ENCODE peak calls at places on chromosome 19, in seven cellular contexts. One of them, this sample, is unnamed.

GRCh38 chr19:55698256-55698655 is 23.2 kb downstream of the EPN1 start:
- DNase-seq in IMR-90: no peak
- DNase-seq in kidney epithelial cell: no peak
- DNase-seq in ovary: no peak
- DNase-seq in fibroblast of lung: no peak
- DNase-seq in uterus: no peak
- DNase-seq in coronary artery: no peak
- DNase-seq in this sample: no peak

GRCh38 chr19:55255618-55256423 is 3.0 kb downstream of the PPP6R1 start:
- DNase-seq in IMR-90: peak
- DNase-seq in kidney epithelial cell: no peak
- DNase-seq in ovary: no peak
- DNase-seq in fibroblast of lung: peak
- DNase-seq in uterus: no peak
- DNase-seq in coronary artery: no peak
- DNase-seq in this sample: peak

GRCh38 chr19:46180701-46181385 is 32.8 kb downstream of the IGFL2 start:
- DNase-seq in IMR-90: peak
- DNase-seq in kidney epithelial cell: no peak
- DNase-seq in ovary: no peak
- DNase-seq in fibroblast of lung: peak
- DNase-seq in uterus: no peak
- DNase-seq in coronary artery: no peak
- DNase-seq in this sample: no peak

GRCh38 chr19:2613507-2614295 is 88.8 kb downstream of the GNG7 start:
- DNase-seq in IMR-90: peak
- DNase-seq in kidney epithelial cell: no peak
- DNase-seq in ovary: peak
- DNase-seq in fibroblast of lung: peak
- DNase-seq in uterus: no peak
- DNase-seq in coronary artery: peak
- DNase-seq in this sample: peak

GRCh38 chr19:46486358-46486757 is 9.3 kb downstream of the PNMA8B start:
- DNase-seq in IMR-90: no peak
- DNase-seq in kidney epithelial cell: no peak
- DNase-seq in ovary: no peak
- DNase-seq in fibroblast of lung: no peak
- DNase-seq in uterus: no peak
- DNase-seq in coronary artery: no peak
- DNase-seq in this sample: no peak

GRCh38 chr19:5567360-5567970 is at the start of gene TINCR:
- DNase-seq in IMR-90: no peak
- DNase-seq in kidney epithelial cell: no peak
- DNase-seq in ovary: no peak
- DNase-seq in fibroblast of lung: no peak
- DNase-seq in uterus: no peak
- DNase-seq in coronary artery: no peak
- DNase-seq in this sample: no peak

GRCh38 chr19:31139871-31140505 is 209.2 kb downstream of the TSHZ3 start:
- DNase-seq in IMR-90: peak
- DNase-seq in kidney epithelial cell: peak
- DNase-seq in ovary: no peak
- DNase-seq in fibroblast of lung: peak
- DNase-seq in uterus: no peak
- DNase-seq in coronary artery: no peak
- DNase-seq in this sample: no peak

GRCh38 chr19:38194061-38194701 is 29.8 kb downstream of the DPF1 start:
- DNase-seq in IMR-90: no peak
- DNase-seq in kidney epithelial cell: no peak
- DNase-seq in ovary: no peak
- DNase-seq in fibroblast of lung: no peak
- DNase-seq in uterus: no peak
- DNase-seq in coronary artery: no peak
- DNase-seq in this sample: no peak

GRCh38 chr19:33064117-33064777 is 441 bp downstream of the RHPN2 start:
- DNase-seq in IMR-90: no peak
- DNase-seq in kidney epithelial cell: no peak
- DNase-seq in ovary: peak
- DNase-seq in fibroblast of lung: peak
- DNase-seq in uterus: no peak
- DNase-seq in coronary artery: no peak
- DNase-seq in this sample: peak

GRCh38 chr19:6324757-6325156 is 8.7 kb downstream of the ACER1 start:
- DNase-seq in IMR-90: no peak
- DNase-seq in kidney epithelial cell: no peak
- DNase-seq in ovary: no peak
- DNase-seq in fibroblast of lung: no peak
- DNase-seq in uterus: no peak
- DNase-seq in coronary artery: no peak
- DNase-seq in this sample: no peak

GRCh38 chr19:8635422-8635821 is 5.0 kb downstream of the NFILZ start:
- DNase-seq in IMR-90: peak
- DNase-seq in kidney epithelial cell: no peak
- DNase-seq in ovary: no peak
- DNase-seq in fibroblast of lung: peak
- DNase-seq in uterus: no peak
- DNase-seq in coronary artery: no peak
- DNase-seq in this sample: no peak

GRCh38 chr19:46990998-46991676 is 28.5 kb upstream of the NPAS1 start:
- DNase-seq in IMR-90: peak
- DNase-seq in kidney epithelial cell: no peak
- DNase-seq in ovary: peak
- DNase-seq in fibroblast of lung: peak
- DNase-seq in uterus: peak
- DNase-seq in coronary artery: peak
- DNase-seq in this sample: peak

GRCh38 chr19:18153555-18154134 is 682 bp downstream of the PIK3R2 start:
- DNase-seq in IMR-90: no peak
- DNase-seq in kidney epithelial cell: no peak
- DNase-seq in ovary: peak
- DNase-seq in fibroblast of lung: no peak
- DNase-seq in uterus: no peak
- DNase-seq in coronary artery: no peak
- DNase-seq in this sample: no peak

GRCh38 chr19:30360378-30361106 is 11.6 kb upstream of the ZNF536 start:
- DNase-seq in IMR-90: no peak
- DNase-seq in kidney epithelial cell: no peak
- DNase-seq in ovary: no peak
- DNase-seq in fibroblast of lung: no peak
- DNase-seq in uterus: no peak
- DNase-seq in coronary artery: no peak
- DNase-seq in this sample: no peak

GRCh38 chr19:46631481-46631880 is 4.5 kb downstream of the GNG8 start:
- DNase-seq in IMR-90: peak
- DNase-seq in kidney epithelial cell: no peak
- DNase-seq in ovary: no peak
- DNase-seq in fibroblast of lung: peak
- DNase-seq in uterus: peak
- DNase-seq in coronary artery: no peak
- DNase-seq in this sample: no peak

GRCh38 chr19:2766594-2767372 is 16.3 kb downstream of the SGTA start:
- DNase-seq in IMR-90: no peak
- DNase-seq in kidney epithelial cell: no peak
- DNase-seq in ovary: no peak
- DNase-seq in fibroblast of lung: no peak
- DNase-seq in uterus: no peak
- DNase-seq in coronary artery: no peak
- DNase-seq in this sample: no peak

GRCh38 chr19:42203700-42204099 is 13.8 kb downstream of the DEDD2 start:
- DNase-seq in IMR-90: no peak
- DNase-seq in kidney epithelial cell: no peak
- DNase-seq in ovary: no peak
- DNase-seq in fibroblast of lung: no peak
- DNase-seq in uterus: no peak
- DNase-seq in coronary artery: no peak
- DNase-seq in this sample: no peak

GRCh38 chr19:3105641-3106508 is 11.7 kb downstream of the GNA11 start:
- DNase-seq in IMR-90: no peak
- DNase-seq in kidney epithelial cell: no peak
- DNase-seq in ovary: no peak
- DNase-seq in fibroblast of lung: no peak
- DNase-seq in uterus: no peak
- DNase-seq in coronary artery: no peak
- DNase-seq in this sample: no peak

GRCh38 chr19:10315335-10316214 is at the start of gene FDX2:
- DNase-seq in IMR-90: peak
- DNase-seq in kidney epithelial cell: no peak
- DNase-seq in ovary: peak
- DNase-seq in fibroblast of lung: peak
- DNase-seq in uterus: peak
- DNase-seq in coronary artery: no peak
- DNase-seq in this sample: peak

GRCh38 chr19:10142701-10143375 is 23.1 kb upstream of the EIF3G start:
- DNase-seq in IMR-90: no peak
- DNase-seq in kidney epithelial cell: no peak
- DNase-seq in ovary: no peak
- DNase-seq in fibroblast of lung: no peak
- DNase-seq in uterus: no peak
- DNase-seq in coronary artery: no peak
- DNase-seq in this sample: no peak

GRCh38 chr19:4624733-4625362 is 14.5 kb upstream of the TNFAIP8L1 start:
- DNase-seq in IMR-90: peak
- DNase-seq in kidney epithelial cell: no peak
- DNase-seq in ovary: no peak
- DNase-seq in fibroblast of lung: no peak
- DNase-seq in uterus: no peak
- DNase-seq in coronary artery: no peak
- DNase-seq in this sample: peak

GRCh38 chr19:7710616-7711015 is 8.7 kb upstream of the FCER2 start:
- DNase-seq in IMR-90: no peak
- DNase-seq in kidney epithelial cell: no peak
- DNase-seq in ovary: no peak
- DNase-seq in fibroblast of lung: no peak
- DNase-seq in uterus: no peak
- DNase-seq in coronary artery: no peak
- DNase-seq in this sample: no peak

GRCh38 chr19:16262618-16263017 is 62.0 kb upstream of the KLF2 start:
- DNase-seq in IMR-90: no peak
- DNase-seq in kidney epithelial cell: no peak
- DNase-seq in ovary: peak
- DNase-seq in fibroblast of lung: no peak
- DNase-seq in uterus: no peak
- DNase-seq in coronary artery: no peak
- DNase-seq in this sample: no peak

GRCh38 chr19:45154064-45154827 is 6.5 kb downstream of the NKPD1 start:
- DNase-seq in IMR-90: peak
- DNase-seq in kidney epithelial cell: no peak
- DNase-seq in ovary: peak
- DNase-seq in fibroblast of lung: peak
- DNase-seq in uterus: no peak
- DNase-seq in coronary artery: no peak
- DNase-seq in this sample: no peak
- H3K4me3 ChIP-seq in IMR-90: no peak
- H3K4me3 ChIP-seq in kidney epithelial cell: no peak
- H3K4me3 ChIP-seq in ovary: peak
- H3K4me3 ChIP-seq in fibroblast of lung: no peak
- H3K4me3 ChIP-seq in uterus: peak
- H3K4me3 ChIP-seq in coronary artery: peak
- H3K4me3 ChIP-seq in this sample: no peak

GRCh38 chr19:34176581-34176980 is 4.3 kb downstream of the LSM14A start:
- DNase-seq in IMR-90: no peak
- DNase-seq in kidney epithelial cell: no peak
- DNase-seq in ovary: no peak
- DNase-seq in fibroblast of lung: no peak
- DNase-seq in uterus: no peak
- DNase-seq in coronary artery: no peak
- DNase-seq in this sample: no peak

GRCh38 chr19:34180273-34180672 is 8.0 kb downstream of the LSM14A start:
- DNase-seq in IMR-90: no peak
- DNase-seq in kidney epithelial cell: no peak
- DNase-seq in ovary: no peak
- DNase-seq in fibroblast of lung: no peak
- DNase-seq in uterus: no peak
- DNase-seq in coronary artery: no peak
- DNase-seq in this sample: no peak

GRCh38 chr19:34179066-34179465 is 6.8 kb downstream of the LSM14A start:
- DNase-seq in IMR-90: no peak
- DNase-seq in kidney epithelial cell: no peak
- DNase-seq in ovary: no peak
- DNase-seq in fibroblast of lung: no peak
- DNase-seq in uterus: no peak
- DNase-seq in coronary artery: no peak
- DNase-seq in this sample: no peak

GRCh38 chr19:34180709-34181108 is 8.4 kb downstream of the LSM14A start:
- DNase-seq in IMR-90: no peak
- DNase-seq in kidney epithelial cell: no peak
- DNase-seq in ovary: no peak
- DNase-seq in fibroblast of lung: no peak
- DNase-seq in uterus: no peak
- DNase-seq in coronary artery: no peak
- DNase-seq in this sample: no peak

DNA sequence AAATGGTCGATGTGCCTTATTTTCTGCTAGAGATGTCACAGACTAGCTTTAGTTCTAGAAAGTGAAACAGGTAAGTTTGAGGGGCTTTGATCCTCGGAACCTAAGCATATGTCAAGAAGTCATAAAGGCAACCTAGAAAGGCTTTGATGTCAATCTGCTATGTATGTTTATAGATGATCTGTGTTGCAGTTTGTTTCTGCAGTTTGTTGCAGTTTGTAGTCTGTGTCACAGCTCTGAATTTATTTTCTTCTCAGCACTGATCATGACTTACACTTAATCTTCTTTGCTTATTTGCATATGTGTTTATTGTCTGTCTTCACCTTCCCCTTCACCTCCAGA is 5.9 kb downstream of the LSM14A start:
- DNase-seq in IMR-90: no peak
- DNase-seq in kidney epithelial cell: no peak
- DNase-seq in ovary: no peak
- DNase-seq in fibroblast of lung: no peak
- DNase-seq in uterus: no peak
- DNase-seq in coronary artery: no peak
- DNase-seq in this sample: peak
- H3K4me3 ChIP-seq in IMR-90: no peak
- H3K4me3 ChIP-seq in kidney epithelial cell: no peak
- H3K4me3 ChIP-seq in ovary: no peak
- H3K4me3 ChIP-seq in fibroblast of lung: no peak
- H3K4me3 ChIP-seq in uterus: no peak
- H3K4me3 ChIP-seq in coronary artery: peak
- H3K4me3 ChIP-seq in this sample: peak

DNA sequence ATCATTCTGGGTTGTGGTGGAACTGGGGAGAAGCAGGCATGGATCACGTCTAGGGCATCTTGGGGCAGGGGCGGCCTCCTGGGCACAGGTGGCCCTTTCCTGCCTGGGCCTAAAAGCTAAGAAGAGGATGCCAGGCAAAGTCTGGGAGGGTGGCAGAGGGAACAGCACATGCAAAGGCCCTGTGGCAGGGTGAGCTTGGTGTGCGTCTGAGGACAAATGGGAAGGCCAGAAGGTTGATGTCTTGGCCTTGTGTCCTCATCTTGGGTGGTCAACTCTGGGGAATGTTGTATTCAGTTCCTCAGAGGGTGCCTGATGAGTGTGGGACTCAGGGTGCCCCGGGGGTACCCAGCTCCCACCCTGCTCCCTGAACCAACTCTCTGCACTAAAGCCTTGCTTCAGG is 5.4 kb upstream of the PLK5 start:
- DNase-seq in IMR-90: no peak
- DNase-seq in kidney epithelial cell: no peak
- DNase-seq in ovary: no peak
- DNase-seq in fibroblast of lung: no peak
- DNase-seq in uterus: no peak
- DNase-seq in coronary artery: no peak
- DNase-seq in this sample: no peak
- H3K4me3 ChIP-seq in IMR-90: no peak
- H3K4me3 ChIP-seq in kidney epithelial cell: no peak
- H3K4me3 ChIP-seq in ovary: no peak
- H3K4me3 ChIP-seq in fibroblast of lung: no peak
- H3K4me3 ChIP-seq in uterus: no peak
- H3K4me3 ChIP-seq in coronary artery: no peak
- H3K4me3 ChIP-seq in this sample: no peak

GRCh38 chr19:49363265-49364082 is at the start of gene DKKL1:
- DNase-seq in IMR-90: peak
- DNase-seq in kidney epithelial cell: peak
- DNase-seq in ovary: peak
- DNase-seq in fibroblast of lung: peak
- DNase-seq in uterus: peak
- DNase-seq in coronary artery: peak
- DNase-seq in this sample: peak
- H3K4me3 ChIP-seq in IMR-90: peak
- H3K4me3 ChIP-seq in kidney epithelial cell: peak
- H3K4me3 ChIP-seq in ovary: peak
- H3K4me3 ChIP-seq in fibroblast of lung: peak
- H3K4me3 ChIP-seq in uterus: peak
- H3K4me3 ChIP-seq in coronary artery: peak
- H3K4me3 ChIP-seq in this sample: no peak